ENCODE peak calls at places on chromosomes 12 and 14, in seven cellular contexts. Q is MM.1S; K is Peyer's patch; E is AG09309; L is stimulated activated CD8-positive, alpha-beta memory T cell treated with anti-CD3 and anti-CD28 coated beads, Interleukin-7, amount 100 ng/mL, for 4 hours; Y is NCI-H1092; O is fibroblast of the aortic adventitia. N is an unnamed sample.

GRCh38 chr14:28759056-28759657 is 7.4 kb upstream of the FOXG1 start:
- DNase-seq in Q (no peak), K (no peak), E (no peak), L (no peak), Y (no peak), O (no peak), N (no peak)

GRCh38 chr12:57842342-57843294 is 3.9 kb downstream of the CTDSP2 start:
- DNase-seq in Q (no peak), K (no peak), E (no peak), L (no peak), Y (no peak), O (no peak), N (peak)

GRCh38 chr14:62133776-62134175 is 371.6 kb downstream of the SNAPC1 start:
- DNase-seq in Q (no peak), K (no peak), E (no peak), L (no peak), Y (no peak), O (no peak), N (no peak)

GRCh38 chr14:102508410-102508773 is 1.2 kb downstream of the ANKRD9 start:
- DNase-seq in Q (no peak), K (peak), E (no peak), L (no peak), Y (no peak), O (no peak), N (no peak)

GRCh38 chr12:52813885-52814709 is at the start of gene KRT4:
- DNase-seq in Q (no peak), K (no peak), E (no peak), L (no peak), Y (no peak), O (peak), N (no peak)

GRCh38 chr14:60102389-60102788 is 10.7 kb downstream of the PCNX4 start:
- DNase-seq in Q (no peak), K (no peak), E (peak), L (no peak), Y (no peak), O (peak), N (no peak)

GRCh38 chr12:61993734-61994345 is 266.4 kb upstream of the USP15 start:
- DNase-seq in Q (peak), K (no peak), E (no peak), L (no peak), Y (no peak), O (no peak), N (peak)

GRCh38 chr12:82635263-82635662 is 51.4 kb upstream of the TMTC2 start:
- DNase-seq in Q (no peak), K (no peak), E (no peak), L (no peak), Y (no peak), O (no peak), N (no peak)

GRCh38 chr12:92136883-92137582 is 8.6 kb downstream of the BTG1 start:
- DNase-seq in Q (peak), K (no peak), E (peak), L (no peak), Y (no peak), O (peak), N (no peak)

GRCh38 chr14:70086685-70087379 is 101.9 kb downstream of the SLC8A3 start:
- DNase-seq in Q (peak), K (no peak), E (no peak), L (no peak), Y (no peak), O (peak), N (peak)

GRCh38 chr12:24840046-24840800 is 108.7 kb downstream of the BCAT1 start:
- DNase-seq in Q (no peak), K (no peak), E (no peak), L (no peak), Y (no peak), O (no peak), N (no peak)

GRCh38 chr12:48001426-48002178 is 2.7 kb downstream of the COL2A1 start:
- DNase-seq in Q (no peak), K (peak), E (no peak), L (no peak), Y (peak), O (peak), N (no peak)